ENCODE peak calls at places on chromosome 14, in seven cellular contexts. E, C, J, S, W, A and V are unnamed samples.

GRCh38 chr14:53841109-53842099 is 115.2 kb downstream of the BMP4 start:
- DNase-seq in E (no peak), C (no peak), J (no peak), S (no peak), W (no peak), A (no peak), V (no peak)

GRCh38 chr14:49249022-49249421 is 337.2 kb downstream of the RPS29 start:
- DNase-seq in E (no peak), C (no peak), J (no peak), S (no peak), W (no peak), A (no peak), V (peak)

GRCh38 chr14:81396108-81396507 is 4.0 kb downstream of the STON2 start:
- DNase-seq in E (no peak), C (no peak), J (no peak), S (no peak), W (no peak), A (peak), V (no peak)

GRCh38 chr14:83994020-83994419 is 1535.9 kb upstream of the FLRT2 start:
- DNase-seq in E (no peak), C (no peak), J (no peak), S (peak), W (no peak), A (no peak), V (peak)

GRCh38 chr14:45680531-45680930 is 427.5 kb upstream of the MIS18BP1 start:
- DNase-seq in E (no peak), C (no peak), J (no peak), S (no peak), W (no peak), A (no peak), V (no peak)

GRCh38 chr14:22939684-22940083 is 10.5 kb upstream of the PRMT5 start:
- DNase-seq in E (no peak), C (no peak), J (no peak), S (no peak), W (no peak), A (no peak), V (peak)

GRCh38 chr14:36217732-36218131 is 41.2 kb upstream of the PTCSC3 start:
- DNase-seq in E (no peak), C (no peak), J (no peak), S (no peak), W (no peak), A (no peak), V (peak)

GRCh38 chr14:78156196-78156595 is 14.0 kb upstream of the NRXN3 start:
- DNase-seq in E (no peak), C (no peak), J (no peak), S (no peak), W (no peak), A (no peak), V (no peak)

GRCh38 chr14:81668626-81669274 is 135.1 kb upstream of the SEL1L start:
- DNase-seq in E (no peak), C (no peak), J (no peak), S (no peak), W (no peak), A (no peak), V (no peak)

GRCh38 chr14:92719421-92719820 is 29.0 kb downstream of the LGMN start:
- DNase-seq in E (no peak), C (no peak), J (no peak), S (peak), W (no peak), A (no peak), V (no peak)

GRCh38 chr14:101561145-101561896 is at the start of gene DIO3:
- DNase-seq in E (peak), C (no peak), J (no peak), S (no peak), W (peak), A (no peak), V (peak)